ENCODE peak calls at places on chromosome 14, in six cellular contexts. One of them, this sample, is unnamed.
A peak's percentile ranks its signal among the peaks of the same experiment; 100 is the strongest.

GRCh38 chr14:71136386-71137060 is 229.3 kb downstream of the PCNX1 start:
- DNase-seq in SK-N-SH: no peak
- DNase-seq in endothelial cell of umbilical vein: no peak
- DNase-seq in GM12878: no peak
- DNase-seq in K562: no peak
- DNase-seq in HepG2: no peak
- DNase-seq in this sample: no peak

GRCh38 chr14:84789012-84789411 is 740.9 kb upstream of the FLRT2 start:
- DNase-seq in HepG2: no peak
- DNase-seq in SK-N-SH: no peak
- DNase-seq in endothelial cell of umbilical vein: no peak
- DNase-seq in GM12878: no peak
- DNase-seq in K562: no peak
- DNase-seq in this sample: no peak

GRCh38 chr14:85380891-85381290 is 149.1 kb upstream of the FLRT2 start:
- DNase-seq in HepG2: no peak
- DNase-seq in SK-N-SH: no peak
- DNase-seq in endothelial cell of umbilical vein: peak; percentile 79
- DNase-seq in GM12878: no peak
- DNase-seq in K562: no peak
- DNase-seq in this sample: no peak

GRCh38 chr14:58713677-58714076 is 75.9 kb downstream of the DACT1 start:
- DNase-seq in K562: no peak
- DNase-seq in endothelial cell of umbilical vein: no peak
- DNase-seq in HepG2: no peak
- DNase-seq in SK-N-SH: no peak
- DNase-seq in GM12878: no peak
- DNase-seq in this sample: no peak

GRCh38 chr14:53491256-53491905 is 338.3 kb upstream of the DDHD1 start:
- DNase-seq in GM12878: no peak
- DNase-seq in HepG2: no peak
- DNase-seq in SK-N-SH: no peak
- DNase-seq in endothelial cell of umbilical vein: peak; percentile 7
- DNase-seq in K562: no peak
- DNase-seq in this sample: no peak

GRCh38 chr14:105974902-105975301 is 448.5 kb downstream of the TMEM121 start:
- DNase-seq in GM12878: no peak
- DNase-seq in HepG2: peak; percentile 39
- DNase-seq in SK-N-SH: peak; percentile 72
- DNase-seq in K562: peak; percentile 37
- DNase-seq in endothelial cell of umbilical vein: no peak
- DNase-seq in this sample: no peak

GRCh38 chr14:51335521-51335920 is 95.5 kb downstream of the TMX1 start:
- DNase-seq in HepG2: no peak
- DNase-seq in GM12878: no peak
- DNase-seq in endothelial cell of umbilical vein: no peak
- DNase-seq in K562: no peak
- DNase-seq in SK-N-SH: no peak
- DNase-seq in this sample: no peak

GRCh38 chr14:53954551-53955233 is 1.9 kb downstream of the BMP4 start:
- DNase-seq in SK-N-SH: no peak
- DNase-seq in endothelial cell of umbilical vein: peak; percentile 58
- DNase-seq in GM12878: no peak
- DNase-seq in HepG2: no peak
- DNase-seq in K562: no peak
- DNase-seq in this sample: no peak

GRCh38 chr14:63295231-63295685 is 23.5 kb downstream of the GPHB5 start:
- DNase-seq in HepG2: no peak
- DNase-seq in SK-N-SH: no peak
- DNase-seq in GM12878: no peak
- DNase-seq in K562: no peak
- DNase-seq in endothelial cell of umbilical vein: peak; percentile 51
- DNase-seq in this sample: no peak

GRCh38 chr14:59254146-59254910 is 65.9 kb downstream of the DAAM1 start:
- DNase-seq in SK-N-SH: peak; percentile 16
- DNase-seq in HepG2: no peak
- DNase-seq in endothelial cell of umbilical vein: peak; percentile 54
- DNase-seq in GM12878: no peak
- DNase-seq in K562: no peak
- DNase-seq in this sample: no peak

DNA sequence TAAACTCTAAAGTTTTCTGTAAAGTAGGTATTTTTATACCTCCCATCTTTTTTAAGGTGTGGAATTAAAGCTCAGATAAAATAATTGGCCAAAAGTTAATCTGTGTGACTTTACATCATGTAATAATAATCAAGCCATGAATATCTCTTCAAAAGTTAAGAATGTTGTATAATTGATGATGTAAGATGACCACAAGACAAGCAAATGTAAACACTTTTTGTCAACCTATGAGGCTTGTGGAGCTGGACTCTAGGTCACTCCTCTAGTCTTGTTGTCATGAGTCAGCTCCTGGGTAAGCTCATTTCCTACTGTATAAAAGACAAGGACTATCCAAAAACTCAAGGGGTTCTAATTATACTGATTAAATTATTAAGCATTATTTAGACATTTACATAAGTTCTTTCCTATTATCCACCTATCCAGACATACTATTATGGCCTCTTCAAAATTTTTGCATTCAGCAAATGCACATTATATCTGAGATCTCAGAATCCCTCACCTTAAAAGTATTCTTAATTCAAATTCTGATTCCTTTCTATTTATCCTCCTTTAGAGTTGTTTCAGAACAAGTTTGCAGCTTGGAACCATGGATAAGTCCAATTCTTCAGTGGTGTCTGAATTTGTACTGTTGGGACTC is at the start of gene OR4K5:
- DNase-seq in SK-N-SH: no peak
- DNase-seq in endothelial cell of umbilical vein: no peak
- DNase-seq in HepG2: no peak
- DNase-seq in GM12878: no peak
- DNase-seq in K562: no peak
- DNase-seq in this sample: no peak
- H3K9me3 ChIP-seq in SK-N-SH: no peaks in the 10 kb centered on the region
- H3K9me3 ChIP-seq in endothelial cell of umbilical vein: peaks cover 6% of the 10 kb centered on the region
- H3K9me3 ChIP-seq in HepG2: no peaks in the 10 kb centered on the region
- H3K9me3 ChIP-seq in GM12878: no peaks in the 10 kb centered on the region
- H3K9me3 ChIP-seq in K562: no peaks in the 10 kb centered on the region
- H3K9me3 ChIP-seq in this sample: no peaks in the 10 kb centered on the region

GRCh38 chr14:39229222-39229543 is 4.5 kb upstream of the MIA2 start:
- DNase-seq in HepG2: no peak
- DNase-seq in SK-N-SH: no peak
- DNase-seq in K562: no peak
- DNase-seq in endothelial cell of umbilical vein: no peak
- DNase-seq in GM12878: no peak
- DNase-seq in this sample: no peak
- H3K9ac ChIP-seq in HepG2: peak overlapping the region; percentile 3
- H3K9ac ChIP-seq in SK-N-SH: no peak overlapping the region
- H3K9ac ChIP-seq in K562: no peak overlapping the region
- H3K9ac ChIP-seq in endothelial cell of umbilical vein: no peak overlapping the region
- H3K9ac ChIP-seq in GM12878: no peak overlapping the region
- H3K9ac ChIP-seq in this sample: no peak overlapping the region

DNA sequence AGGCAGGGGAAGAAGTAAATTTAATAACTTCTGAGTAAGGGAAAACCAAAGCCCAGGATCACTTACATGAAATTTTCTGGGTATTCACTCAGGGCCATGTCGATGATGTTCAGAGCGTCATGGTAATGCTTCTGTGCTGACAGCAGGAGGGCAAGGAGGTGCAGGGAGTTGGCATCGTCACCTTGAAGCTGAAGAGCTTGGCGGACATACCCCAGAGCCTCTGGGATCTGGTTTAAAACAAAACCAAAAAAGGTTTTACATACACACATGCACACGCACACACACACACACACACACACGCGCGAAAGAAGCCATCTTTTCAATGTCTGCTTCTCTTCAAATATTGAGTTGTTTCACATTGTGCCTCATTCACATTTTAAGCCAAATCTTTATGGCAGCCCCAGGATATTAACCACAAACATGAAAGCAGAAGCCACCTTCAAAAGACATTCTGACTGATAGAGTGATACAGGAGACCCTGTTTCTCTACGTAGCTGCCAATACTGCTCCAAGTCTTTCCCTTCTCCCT is 172.2 kb downstream of the TTC7B start:
- DNase-seq in SK-N-SH: no peak
- DNase-seq in GM12878: no peak
- DNase-seq in K562: no peak
- DNase-seq in HepG2: no peak
- DNase-seq in endothelial cell of umbilical vein: no peak
- DNase-seq in this sample: no peak
- TF ChIP-seq POLR2AphosphoS5 in SK-N-SH: no peak
- TF ChIP-seq POLR2AphosphoS5 in GM12878: no peak
- TF ChIP-seq POLR2AphosphoS5 in K562: no peak
- TF ChIP-seq POLR2AphosphoS5 in HepG2: no peak
- TF ChIP-seq POLR2AphosphoS5 in endothelial cell of umbilical vein: no peak
- TF ChIP-seq POLR2AphosphoS5 in this sample: no peak

GRCh38 chr14:46646796-46647195 is 4.8 kb downstream of the RPL10L start:
- DNase-seq in K562: no peak
- DNase-seq in GM12878: no peak
- DNase-seq in SK-N-SH: no peak
- DNase-seq in HepG2: no peak
- DNase-seq in endothelial cell of umbilical vein: no peak
- DNase-seq in this sample: no peak
- H3K9me3 ChIP-seq in K562: peaks cover 2% of the 10 kb centered on the region
- H3K9me3 ChIP-seq in GM12878: no peaks in the 10 kb centered on the region
- H3K9me3 ChIP-seq in SK-N-SH: no peaks in the 10 kb centered on the region
- H3K9me3 ChIP-seq in HepG2: peaks cover 40% of the 10 kb centered on the region
- H3K9me3 ChIP-seq in endothelial cell of umbilical vein: no peaks in the 10 kb centered on the region
- H3K9me3 ChIP-seq in this sample: no peaks in the 10 kb centered on the region

DNA sequence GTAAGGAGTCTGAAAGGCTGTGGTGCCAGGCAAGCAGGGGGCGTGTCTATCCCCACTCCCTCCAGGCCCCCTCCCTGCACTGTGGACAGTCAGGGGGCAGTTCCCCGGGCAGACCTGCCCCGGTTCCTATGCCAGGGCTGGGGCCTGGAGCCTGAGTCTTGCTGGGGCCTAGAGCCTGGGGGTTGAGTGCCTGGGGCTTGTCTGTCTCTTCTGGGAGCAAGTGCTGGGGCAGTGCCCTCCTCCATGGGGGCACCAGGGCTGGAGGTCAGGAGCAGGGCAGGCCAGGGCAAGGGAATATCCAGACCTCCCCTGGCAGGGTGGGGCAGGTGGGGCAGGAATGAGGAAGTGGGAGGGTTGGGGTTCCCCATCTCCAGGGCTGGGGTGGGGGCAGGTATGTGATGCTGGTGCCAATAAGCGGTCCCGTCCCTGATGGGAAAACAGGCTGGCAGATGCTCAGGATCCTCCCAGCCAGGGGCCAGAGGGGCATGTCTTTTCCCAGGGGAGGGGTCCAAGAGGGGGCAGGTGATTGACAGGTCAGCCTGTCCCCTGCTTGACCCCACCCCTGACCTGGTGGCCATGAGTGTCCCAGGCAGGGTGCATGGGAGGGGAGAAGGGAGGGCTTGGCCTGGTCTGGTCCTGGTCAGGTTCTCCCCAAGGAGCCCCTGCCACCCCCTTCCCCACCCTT is 11.8 kb upstream of the TNFAIP2 start:
- DNase-seq in endothelial cell of umbilical vein: no peak
- DNase-seq in HepG2: no peak
- DNase-seq in K562: no peak
- DNase-seq in SK-N-SH: no peak
- DNase-seq in GM12878: no peak
- DNase-seq in this sample: no peak
- H3K9ac ChIP-seq in endothelial cell of umbilical vein: no peak overlapping the region
- H3K9ac ChIP-seq in HepG2: no peak overlapping the region
- H3K9ac ChIP-seq in K562: peak overlapping the region; percentile 87
- H3K9ac ChIP-seq in SK-N-SH: no peak overlapping the region
- H3K9ac ChIP-seq in GM12878: peak overlapping the region; percentile 59
- H3K9ac ChIP-seq in this sample: no peak overlapping the region

GRCh38 chr14:100309028-100309718 is 2.9 kb upstream of the SLC25A29 start:
- DNase-seq in GM12878: no peak
- DNase-seq in HepG2: no peak
- DNase-seq in SK-N-SH: no peak
- DNase-seq in endothelial cell of umbilical vein: peak; percentile 54
- DNase-seq in K562: no peak
- DNase-seq in this sample: no peak
- TF ChIP-seq POLR2AphosphoS5 in GM12878: no peak
- TF ChIP-seq POLR2AphosphoS5 in HepG2: no peak
- TF ChIP-seq POLR2AphosphoS5 in SK-N-SH: no peak
- TF ChIP-seq POLR2AphosphoS5 in endothelial cell of umbilical vein: no peak
- TF ChIP-seq POLR2AphosphoS5 in K562: no peak
- TF ChIP-seq POLR2AphosphoS5 in this sample: no peak

DNA sequence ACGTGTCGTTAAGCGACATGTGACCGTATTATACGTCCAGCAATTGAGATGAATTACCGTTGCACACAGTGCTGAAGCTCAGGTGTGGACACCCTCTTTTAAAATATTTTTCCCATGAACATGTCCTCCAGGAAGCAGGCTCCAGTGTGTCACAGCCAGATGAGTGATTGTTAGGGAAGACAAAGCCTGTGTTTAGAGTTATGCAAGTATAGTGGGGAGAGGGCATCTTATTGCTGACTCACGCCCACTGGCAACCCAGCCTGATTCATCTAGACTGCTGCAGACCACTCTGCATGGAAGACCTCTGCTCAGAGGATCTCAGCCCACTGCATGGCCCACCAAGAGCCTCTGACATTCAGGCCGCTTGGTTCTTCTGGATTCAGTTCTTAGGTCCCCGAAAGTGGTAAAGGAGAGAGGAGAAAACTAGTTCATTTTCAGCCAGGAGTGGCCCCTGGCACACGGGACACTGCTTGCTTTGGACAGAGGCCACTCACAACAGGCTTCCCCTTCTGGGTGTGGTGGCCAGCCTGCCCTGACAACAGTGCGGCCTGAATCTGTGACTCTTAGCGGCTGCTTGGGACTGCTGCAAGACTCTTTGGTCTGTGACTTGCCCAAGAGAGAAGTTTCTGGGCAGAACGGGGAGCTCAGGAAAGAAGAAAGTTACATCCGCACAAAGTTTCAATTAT is 266.3 kb downstream of the ZFP36L1 start:
- DNase-seq in GM12878: no peak
- DNase-seq in K562: no peak
- DNase-seq in endothelial cell of umbilical vein: peak; percentile 64
- DNase-seq in HepG2: no peak
- DNase-seq in SK-N-SH: no peak
- DNase-seq in this sample: no peak
- H3K9me3 ChIP-seq in GM12878: peaks cover 6% of the 10 kb centered on the region
- H3K9me3 ChIP-seq in K562: peaks cover 3% of the 10 kb centered on the region
- H3K9me3 ChIP-seq in endothelial cell of umbilical vein: peaks cover 3% of the 10 kb centered on the region
- H3K9me3 ChIP-seq in HepG2: peaks cover 22% of the 10 kb centered on the region
- H3K9me3 ChIP-seq in SK-N-SH: peaks cover 20% of the 10 kb centered on the region
- H3K9me3 ChIP-seq in this sample: peaks cover 8% of the 10 kb centered on the region